ENCODE peak calls at places on chromosome 12, in five cellular contexts. I is PC-9, V is tibial artery, Q is Karpas-422, S is mammary epithelial cell. P is an unnamed sample. For H3K27me3, the result is how much of the 10 kb centered on the place peaks cover.

GRCh38 chr12:40718878-40719372 is 26.7 kb downstream of the CNTN1 start:
- DNase-seq in Q (no peak), S (no peak), I (no peak), V (no peak), P (no peak)

GRCh38 chr12:118373628-118374027 is 921 bp upstream of the TAOK3 start:
- DNase-seq in I (no peak), S (no peak), V (no peak), Q (no peak), P (no peak)

GRCh38 chr12:118773956-118774723 is 207.2 kb upstream of the SRRM4 start:
- DNase-seq in V (no peak), S (no peak), Q (no peak), I (no peak), P (peak)

GRCh38 chr12:130714591-130715149 is 1.4 kb downstream of the RIMBP2 start:
- DNase-seq in I (no peak), S (no peak), Q (no peak), V (peak), P (peak)

GRCh38 chr12:47071241-47071852 is 8.1 kb upstream of the PCED1B start:
- DNase-seq in I (no peak), V (no peak), Q (peak), S (no peak), P (no peak)

GRCh38 chr12:94649349-94650142 is 811 bp downstream of the TMCC3 start:
- DNase-seq in I (no peak), S (peak), Q (no peak), V (peak), P (peak)

GRCh38 chr12:52655720-52656124 is 3.7 kb upstream of the KRT2 start:
- DNase-seq in V (no peak), S (peak), I (peak), Q (no peak), P (no peak)

GRCh38 chr12:31756977-31757420 is 28.2 kb upstream of the AMN1 start:
- DNase-seq in I (peak), V (no peak), S (peak), Q (no peak), P (no peak)

GRCh38 chr12:122097641-122098364 is 19.2 kb downstream of the MLXIP start:
- DNase-seq in V (no peak), I (peak), Q (no peak), S (no peak), P (no peak)

GRCh38 chr12:31582155-31582554 is 8.8 kb downstream of the DENND5B start:
- DNase-seq in I (no peak), S (no peak), V (no peak), Q (no peak), P (no peak)

GRCh38 chr12:94147377-94147990 is 893 bp upstream of the PLXNC1 start:
- DNase-seq in I (no peak), V (no peak), Q (peak), S (no peak), P (no peak)

GRCh38 chr12:97173672-97174385 is 266.8 kb downstream of the NEDD1 start:
- DNase-seq in Q (no peak), I (no peak), S (no peak), V (no peak), P (no peak)

GRCh38 chr12:115349711-115350110 is 665.7 kb upstream of the TBX3 start:
- DNase-seq in Q (no peak), S (no peak), I (no peak), V (no peak), P (no peak)

GRCh38 chr12:31245822-31246469 is 80.0 kb downstream of the SINHCAF start:
- DNase-seq in I (no peak), S (no peak), V (no peak), Q (no peak), P (no peak)

GRCh38 chr12:131369094-131369845 is 341.6 kb upstream of the SFSWAP start:
- DNase-seq in I (no peak), S (no peak), V (no peak), Q (no peak), P (no peak)

GRCh38 chr12:108657130-108657745 is 23.5 kb upstream of the SELPLG start:
- DNase-seq in Q (no peak), V (no peak), I (no peak), S (no peak), P (no peak)

GRCh38 chr12:115941362-115941761 is 336.1 kb downstream of the MED13L start:
- DNase-seq in S (no peak), V (no peak), Q (peak), I (no peak), P (no peak)

GRCh38 chr12:94560416-94561221 is 89.7 kb downstream of the TMCC3 start:
- DNase-seq in Q (peak), V (no peak), I (peak), S (peak), P (peak)

DNA sequence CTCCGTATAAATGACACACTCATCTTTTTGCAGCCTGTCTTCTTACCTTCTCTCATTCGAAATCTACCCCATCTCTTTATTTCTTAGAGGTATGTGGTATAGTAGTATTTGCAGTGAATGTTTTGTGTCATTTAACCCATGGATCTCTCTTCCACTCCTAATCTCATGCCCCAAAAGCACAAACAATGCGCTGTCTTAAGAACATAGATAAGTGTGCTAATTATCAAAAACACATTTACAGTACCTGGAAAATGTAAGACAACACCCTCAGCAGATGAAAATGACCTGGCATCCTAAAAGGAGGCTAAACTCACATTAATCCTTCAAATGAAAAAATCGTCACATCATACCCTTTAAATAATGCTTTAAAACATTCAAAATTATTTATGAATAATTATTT is 10.7 kb downstream of the USP15 start:
- DNase-seq in S (no peak), Q (no peak), V (no peak), I (no peak), P (no peak)
- H3K27ac ChIP-seq in S (no peak), Q (no peak), V (no peak), I (no peak), P (no peak)

GRCh38 chr12:64828713-64829112 is 4.3 kb downstream of the TBC1D30 start:
- DNase-seq in I (no peak), S (no peak), Q (no peak), V (no peak), P (no peak)

GRCh38 chr12:64824130-64824499 is 332 bp upstream of the TBC1D30 start:
- DNase-seq in V (no peak), Q (no peak), I (no peak), S (no peak), P (no peak)

GRCh38 chr12:64824500-64825142 is at the start of gene TBC1D30:
- DNase-seq in I (no peak), V (no peak), Q (peak), S (no peak), P (peak)

GRCh38 chr12:64826234-64826633 is 1.8 kb downstream of the TBC1D30 start:
- DNase-seq in V (no peak), S (peak), Q (no peak), I (no peak), P (no peak)

GRCh38 chr12:64825143-64826011 is 930 bp downstream of the TBC1D30 start:
- DNase-seq in Q (peak), S (no peak), V (no peak), I (no peak), P (peak)
- H3K27me3 ChIP-seq in Q (under half), S (under half), V (under half), I (under half), P (under half)

GRCh38 chr12:59700145-59700435 is 104.3 kb downstream of the SLC16A7 start:
- DNase-seq in V (no peak), S (no peak), I (no peak), Q (no peak), P (no peak)

GRCh38 chr12:59699408-59700144 is 103.7 kb downstream of the SLC16A7 start:
- DNase-seq in V (no peak), I (no peak), S (peak), Q (no peak), P (no peak)

GRCh38 chr12:59695379-59695778 is 99.5 kb downstream of the SLC16A7 start:
- DNase-seq in I (no peak), S (peak), V (no peak), Q (no peak), P (no peak)

DNA sequence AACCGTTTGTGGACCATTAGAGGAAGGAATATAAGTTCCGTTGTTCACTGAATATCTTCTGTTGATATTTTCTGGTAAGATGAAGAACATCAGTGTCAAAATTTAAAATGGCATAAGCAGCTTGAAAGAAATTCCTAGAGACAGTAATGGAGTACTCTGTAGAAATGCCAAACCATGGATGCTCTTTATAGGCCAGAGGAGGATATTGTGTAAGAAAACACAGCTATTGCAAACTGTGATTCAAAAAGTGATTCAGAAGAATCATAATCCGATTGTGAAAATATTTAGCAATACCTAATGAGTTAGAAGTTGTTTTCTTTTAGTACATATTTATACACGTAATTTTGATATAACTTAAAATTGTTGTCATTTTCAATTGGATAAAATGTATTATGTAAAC is 102.8 kb downstream of the SLC16A7 start:
- DNase-seq in Q (no peak), S (peak), V (no peak), I (no peak), P (no peak)
- H3K27ac ChIP-seq in Q (no peak), S (peak), V (no peak), I (no peak), P (no peak)

GRCh38 chr12:4287325-4288290 is 14.0 kb downstream of the CCND2 start:
- DNase-seq in V (no peak), Q (no peak), S (peak), I (no peak), P (no peak)

GRCh38 chr12:4286771-4287317 is 13.3 kb downstream of the CCND2 start:
- DNase-seq in Q (no peak), I (no peak), S (no peak), V (no peak), P (no peak)

GRCh38 chr12:4289334-4289878 is 15.8 kb downstream of the CCND2 start:
- DNase-seq in S (no peak), V (no peak), Q (no peak), I (no peak), P (no peak)

GRCh38 chr12:4290011-4290790 is 16.6 kb downstream of the CCND2 start:
- DNase-seq in V (no peak), I (no peak), S (no peak), Q (no peak), P (no peak)

GRCh38 chr12:4288296-4289019 is 14.9 kb downstream of the CCND2 start:
- DNase-seq in I (no peak), V (no peak), Q (no peak), S (no peak), P (no peak)
- H3K27me3 ChIP-seq in I (half or more), V (under half), Q (under half), S (under half), P (under half)

GRCh38 chr12:101616027-101616494 is 21.3 kb downstream of the MYBPC1 start:
- DNase-seq in S (peak), Q (no peak), V (no peak), I (peak), P (no peak)
- H3K27ac ChIP-seq in S (no peak), Q (no peak), V (no peak), I (peak), P (no peak)

DNA sequence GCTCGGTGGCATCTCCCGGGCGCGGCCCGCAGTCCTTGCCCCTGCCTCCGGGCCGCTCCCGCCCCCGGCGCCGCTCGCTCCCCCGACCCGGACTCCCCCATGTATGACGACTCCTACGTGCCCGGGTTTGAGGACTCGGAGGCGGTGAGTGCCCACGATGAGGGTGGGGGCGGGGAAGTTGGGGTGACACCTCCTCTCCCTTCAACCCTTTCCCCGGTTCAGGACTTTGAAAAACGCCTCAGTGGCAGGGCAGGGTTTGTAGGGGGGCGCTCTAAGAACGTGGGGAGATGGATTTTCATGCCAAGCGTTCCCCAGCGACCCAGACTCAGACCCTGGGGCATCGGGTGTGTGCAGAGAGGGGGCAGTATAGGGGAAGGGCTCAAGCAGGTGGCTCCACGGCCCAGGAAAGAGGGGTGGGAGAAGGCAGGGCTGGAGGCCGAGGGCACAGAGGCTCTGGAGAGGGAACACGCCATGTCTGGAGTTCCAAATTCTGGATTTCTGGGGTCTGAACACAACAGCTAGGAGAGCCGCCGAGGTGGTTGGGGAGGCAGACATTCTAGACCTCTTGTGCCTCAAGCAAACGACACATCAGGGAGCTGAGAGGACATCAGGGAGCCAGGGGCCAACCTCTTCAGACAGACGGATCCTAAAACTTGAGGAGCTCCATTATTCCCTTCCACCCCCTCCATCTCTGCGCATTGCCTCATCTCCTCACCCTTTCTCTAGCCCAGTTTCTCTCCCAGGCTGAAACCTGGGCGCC is 715 bp downstream of the CACNB3 start:
- DNase-seq in S (no peak), I (no peak), Q (peak), V (no peak), P (no peak)
- H3K27me3 ChIP-seq in S (under half), I (under half), Q (under half), V (under half), P (under half)

GRCh38 chr12:124542021-124542941 is 25.1 kb downstream of the NCOR2 start:
- DNase-seq in Q (no peak), S (no peak), V (no peak), I (no peak), P (no peak)
- H3K27ac ChIP-seq in Q (no peak), S (no peak), V (no peak), I (no peak), P (no peak)